ENCODE peak calls at places on chromosome 12, in seven cellular contexts. I is cardiac muscle cell, Y is hepatocyte, C is heart left ventricle, F is thoracic aorta, B is keratinocyte, N is suprapubic skin. E is an unnamed sample.
A peak's percentile ranks its signal among the peaks of the same experiment; 100 is the strongest.

GRCh38 chr12:597926-598568 is 65.2 kb downstream of the NINJ2 start:
- DNase-seq in F (no peak), I (no peak), C (no peak), B (peak; percentile 55), Y (no peak), N (no peak), E (peak; percentile 64)

GRCh38 chr12:47835017-47835830 is 15.5 kb upstream of the HDAC7 start:
- DNase-seq in C (no peak), N (no peak), F (no peak), I (no peak), Y (no peak), B (no peak), E (no peak)

GRCh38 chr12:75913502-75914110 is 118.0 kb downstream of the PHLDA1 start:
- DNase-seq in B (no peak), Y (no peak), C (peak; percentile 37), N (no peak), I (peak; percentile 54), F (no peak), E (no peak)

GRCh38 chr12:12881495-12881894 is 9.9 kb upstream of the GPRC5A start:
- DNase-seq in B (no peak), Y (no peak), F (no peak), C (no peak), I (peak; percentile 32), N (no peak), E (no peak)

GRCh38 chr12:65335021-65335714 is 56.7 kb downstream of the MSRB3 start:
- DNase-seq in C (peak; percentile 27), F (no peak), Y (peak; percentile 73), N (no peak), B (no peak), I (peak; percentile 95), E (no peak)

GRCh38 chr12:76790564-76791552 is 26.9 kb downstream of the ZDHHC17 start:
- DNase-seq in F (no peak), Y (peak; percentile 41), B (no peak), I (peak; percentile 22), N (no peak), C (no peak), E (no peak)

GRCh38 chr12:110932048-110932447 is 11.7 kb upstream of the MYL2 start:
- DNase-seq in B (no peak), I (peak; percentile 29), C (no peak), F (no peak), N (no peak), Y (no peak), E (no peak)

GRCh38 chr12:95390932-95391331 is 83.0 kb upstream of the METAP2 start:
- DNase-seq in F (no peak), B (no peak), Y (no peak), I (no peak), N (no peak), C (no peak), E (no peak)

GRCh38 chr12:112170376-112170775 is 45.0 kb downstream of the TRAFD1 start:
- DNase-seq in N (peak; percentile 70), F (no peak), B (no peak), I (peak; percentile 35), Y (no peak), C (no peak), E (no peak)

GRCh38 chr12:753401-754237 is 1.2 kb downstream of the WNK1 start:
- DNase-seq in I (peak; percentile 32), F (no peak), C (peak; percentile 54), N (peak; percentile 83), B (no peak), Y (peak; percentile 60), E (peak; percentile 13)

GRCh38 chr12:115623764-115624334 is 653.6 kb downstream of the MED13L start:
- DNase-seq in Y (no peak), N (no peak), B (no peak), F (no peak), I (peak; percentile 11), C (peak; percentile 86), E (no peak)

GRCh38 chr12:112374166-112374740 is 8.0 kb downstream of the HECTD4 start:
- DNase-seq in C (no peak), I (no peak), Y (no peak), B (no peak), N (no peak), F (no peak), E (no peak)

GRCh38 chr12:44000309-44000952 is 164.6 kb downstream of the TMEM117 start:
- DNase-seq in B (peak; percentile 30), N (no peak), I (peak; percentile 58), F (no peak), Y (peak; percentile 66), C (no peak), E (no peak)

GRCh38 chr12:68240975-68241374 is 12.4 kb downstream of the IL22 start:
- DNase-seq in C (peak; percentile 22), I (peak; percentile 39), N (no peak), B (no peak), Y (peak; percentile 16), F (no peak), E (no peak)

GRCh38 chr12:70994217-70994788 is 73.8 kb upstream of the PTPRR start:
- DNase-seq in F (no peak), I (peak; percentile 91), Y (no peak), C (no peak), B (no peak), N (no peak), E (peak; percentile 15)

GRCh38 chr12:32462908-32463307 is 63.5 kb downstream of the FGD4 start:
- DNase-seq in Y (no peak), B (no peak), C (no peak), F (no peak), N (no peak), I (no peak), E (no peak)

GRCh38 chr12:75389061-75389460 is 1.8 kb upstream of the GLIPR1L2 start:
- DNase-seq in I (peak; percentile 18), Y (no peak), C (no peak), B (no peak), F (no peak), N (no peak), E (no peak)

DNA sequence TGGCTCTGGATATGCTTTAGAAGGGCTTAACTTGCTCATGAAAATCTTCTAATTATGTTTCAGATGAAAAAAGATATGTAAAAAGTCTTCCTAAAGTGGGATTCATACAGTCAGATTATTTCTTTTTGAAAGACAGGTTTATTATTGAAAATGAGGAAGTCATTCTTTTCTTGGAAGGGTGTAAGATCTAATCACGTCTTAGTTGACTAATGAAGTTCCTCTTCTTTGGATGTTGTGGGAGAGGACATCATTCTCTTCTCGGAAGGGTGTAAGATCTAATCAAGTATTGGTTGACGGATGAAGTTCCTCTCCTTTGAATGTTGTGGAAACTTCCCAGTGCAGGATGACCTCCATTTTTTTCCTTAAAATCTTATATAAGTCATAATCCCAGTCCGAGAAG is 74.9 kb downstream of the ALG10 start:
- DNase-seq in Y (no peak), F (no peak), I (no peak), C (no peak), N (no peak), B (no peak), E (no peak)
- H3K9me3 ChIP-seq in Y (no peaks in the 10 kb centered on the region), F (no peaks in the 10 kb centered on the region), I (no peaks in the 10 kb centered on the region), C (no peaks in the 10 kb centered on the region), N (no peaks in the 10 kb centered on the region), B (no peaks in the 10 kb centered on the region), E (no peaks in the 10 kb centered on the region)

DNA sequence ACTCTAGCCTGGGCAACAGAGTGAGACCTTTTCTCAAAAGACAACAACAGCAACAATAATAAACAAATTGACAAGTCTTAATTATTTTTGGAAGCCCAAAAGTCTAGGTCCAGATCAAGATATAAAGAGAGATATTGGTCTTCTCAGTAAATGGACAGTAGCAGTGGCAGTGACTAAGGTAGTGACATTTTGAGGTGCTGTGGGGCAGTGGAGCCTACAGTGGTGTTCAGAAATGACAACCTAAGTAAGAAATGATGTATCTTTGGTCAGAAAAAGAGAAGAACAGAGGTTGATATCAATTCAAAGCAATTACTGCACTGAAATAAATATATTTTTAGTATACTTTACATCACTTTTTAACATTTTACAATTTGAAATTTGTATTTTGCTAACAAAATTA is 20.7 kb downstream of the METTL25 start:
- DNase-seq in I (no peak), Y (no peak), C (no peak), F (no peak), B (no peak), N (no peak), E (no peak)
- H3K27ac ChIP-seq in I (no peak overlapping the region), Y (no peak overlapping the region), C (no peak overlapping the region), F (no peak overlapping the region), B (no peak overlapping the region), N (no peak overlapping the region), E (no peak overlapping the region)

DNA sequence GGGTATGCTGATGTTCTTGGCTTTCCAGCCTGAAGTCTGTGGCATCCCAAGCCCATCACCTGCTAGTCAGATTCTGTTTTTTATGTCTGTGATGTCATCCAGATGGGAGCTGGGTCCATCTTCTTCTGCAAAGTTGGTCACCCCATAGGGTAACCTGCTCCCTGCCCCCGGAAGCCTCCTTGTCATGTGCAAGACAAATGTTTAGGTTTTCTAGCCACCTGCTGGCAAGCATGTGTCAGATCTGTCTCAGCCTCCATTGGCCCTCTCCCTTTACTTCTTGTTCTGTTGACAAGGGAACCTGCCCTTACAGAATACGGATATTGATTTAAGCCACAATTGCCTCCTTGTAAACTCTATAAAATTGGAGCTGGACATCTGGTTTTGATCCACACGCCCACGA is 7.4 kb downstream of the NTF3 start:
- DNase-seq in B (no peak), C (no peak), I (no peak), F (no peak), N (no peak), Y (no peak), E (no peak)
- TF ChIP-seq CTCF in B (peak; percentile 16), C (no peak), I (no peak), F (no peak), N (no peak), Y (no peak), E (no peak)

GRCh38 chr12:62299617-62300016 is 39.4 kb downstream of the USP15 start:
- DNase-seq in B (no peak), F (no peak), Y (no peak), N (no peak), I (no peak), C (no peak), E (no peak)

GRCh38 chr12:62297321-62297720 is 37.1 kb downstream of the USP15 start:
- DNase-seq in Y (no peak), B (no peak), C (no peak), I (no peak), F (no peak), N (no peak), E (no peak)

GRCh38 chr12:62301799-62302133 is 41.6 kb downstream of the USP15 start:
- DNase-seq in I (no peak), N (no peak), B (no peak), F (no peak), Y (no peak), C (no peak), E (no peak)

GRCh38 chr12:62304560-62304959 is 44.4 kb downstream of the USP15 start:
- DNase-seq in C (no peak), Y (no peak), N (no peak), B (no peak), F (no peak), I (no peak), E (no peak)

GRCh38 chr12:62301080-62301798 is 41.0 kb downstream of the USP15 start:
- DNase-seq in I (no peak), N (no peak), B (no peak), F (no peak), C (no peak), Y (no peak), E (no peak)
- H3K9me3 ChIP-seq in I (no peaks in the 10 kb centered on the region), N (no peaks in the 10 kb centered on the region), B (no peaks in the 10 kb centered on the region), F (no peaks in the 10 kb centered on the region), C (no peaks in the 10 kb centered on the region), Y (peaks cover 14% of the 10 kb centered on the region), E (no peaks in the 10 kb centered on the region)